ENCODE peak calls at places on chromosomes 1 and 21, in five cellular contexts. P is choroid plexus epithelial cell, Y is nephron progenitor cell, H is GM10248, U is transverse colon. G is an unnamed sample.

GRCh38 chr1:8370046-8370881 is 52.4 kb downstream of the SLC45A1 start:
- DNase-seq in H (no peak), U (no peak), Y (no peak), P (no peak), G (no peak)

GRCh38 chr1:176315519-176316220 is 108.6 kb upstream of the COP1 start:
- DNase-seq in H (peak; percentile 10), P (no peak), U (no peak), Y (no peak), G (no peak)

GRCh38 chr1:230382060-230382491 is 44.1 kb downstream of the PGBD5 start:
- DNase-seq in Y (no peak), H (no peak), P (peak; percentile 57), U (no peak), G (no peak)

GRCh38 chr1:220685879-220686278 is 4.3 kb upstream of the C1orf115 start:
- DNase-seq in H (no peak), Y (no peak), P (no peak), U (no peak), G (no peak)

GRCh38 chr1:92784051-92784638 is 763 bp downstream of the EVI5 start:
- DNase-seq in U (peak; percentile 30), P (peak; percentile 61), H (peak; percentile 38), Y (no peak), G (no peak)

GRCh38 chr21:42003051-42003461 is 7.1 kb downstream of the ZBTB21 start:
- DNase-seq in U (no peak), Y (no peak), P (no peak), H (no peak), G (no peak)

GRCh38 chr1:209705033-209705589 is 465 bp downstream of the HSD11B1 start:
- DNase-seq in Y (no peak), P (no peak), U (no peak), H (no peak), G (no peak)

GRCh38 chr1:159008744-159009188 is 941 bp upstream of the IFI16 start:
- DNase-seq in P (peak; percentile 60), H (peak; percentile 29), U (peak; percentile 49), Y (no peak), G (no peak)

GRCh38 chr1:204377800-204378608 is 18.3 kb upstream of the PLEKHA6 start:
- DNase-seq in H (peak; percentile 69), U (peak; percentile 80), Y (peak; percentile 65), P (no peak), G (peak; percentile 64)

GRCh38 chr1:202578565-202578964 is 131.7 kb downstream of the SYT2 start:
- DNase-seq in U (no peak), Y (no peak), H (no peak), P (peak; percentile 44), G (no peak)

GRCh38 chr1:161382214-161383019 is 14.7 kb upstream of the CFAP126 start:
- DNase-seq in U (no peak), P (peak; percentile 88), Y (no peak), H (peak; percentile 49), G (no peak)

GRCh38 chr1:210366767-210367166 is 38.1 kb downstream of the HHAT start:
- DNase-seq in H (no peak), U (no peak), P (no peak), Y (no peak), G (no peak)

GRCh38 chr1:33363470-33363861 is 42.6 kb upstream of the A3GALT2 start:
- DNase-seq in P (no peak), Y (no peak), U (no peak), H (no peak), G (no peak)

GRCh38 chr1:244988521-244988920 is 124.2 kb upstream of the HNRNPU start:
- DNase-seq in H (no peak), P (peak; percentile 42), U (no peak), Y (no peak), G (no peak)

GRCh38 chr1:64653466-64653865 is 91.4 kb upstream of the RAVER2 start:
- DNase-seq in Y (no peak), P (no peak), U (no peak), H (no peak), G (no peak)

GRCh38 chr1:229109320-229109761 is 161.6 kb upstream of the RAB4A start:
- DNase-seq in U (no peak), Y (no peak), H (no peak), P (no peak), G (no peak)

GRCh38 chr1:226717256-226717909 is 21.7 kb downstream of the ITPKB start:
- DNase-seq in P (no peak), Y (no peak), U (no peak), H (no peak), G (no peak)

GRCh38 chr1:183218039-183218618 is 32.1 kb downstream of the LAMC2 start:
- DNase-seq in H (no peak), Y (no peak), P (no peak), U (no peak), G (no peak)

GRCh38 chr1:8343464-8344001 is 25.6 kb downstream of the SLC45A1 start:
- DNase-seq in U (peak; percentile 65), P (peak; percentile 97), Y (no peak), H (no peak), G (no peak)

GRCh38 chr1:58812926-58813325 is 29.1 kb upstream of the JUN start:
- DNase-seq in H (no peak), Y (no peak), P (no peak), U (no peak), G (no peak)

GRCh38 chr1:246077476-246077875 is 429.6 kb downstream of the SMYD3 start:
- DNase-seq in H (no peak), P (no peak), Y (no peak), U (no peak), G (no peak)

GRCh38 chr1:90925928-90926869 is 95.6 kb downstream of the ZNF644 start:
- DNase-seq in P (peak; percentile 93), H (no peak), U (no peak), Y (no peak), G (no peak)

GRCh38 chr21:38925923-38926322 is 120.2 kb downstream of the ETS2 start:
- DNase-seq in H (no peak), U (peak; percentile 55), Y (no peak), P (peak; percentile 88), G (no peak)

GRCh38 chr1:200738348-200738732 is 353 bp upstream of the CAMSAP2 start:
- DNase-seq in P (no peak), U (no peak), Y (no peak), H (no peak), G (no peak)

GRCh38 chr1:214422137-214422671 is 129.2 kb downstream of the PTPN14 start:
- DNase-seq in Y (no peak), P (peak; percentile 81), H (no peak), U (no peak), G (no peak)

GRCh38 chr1:210618379-210618778 is 289.7 kb downstream of the HHAT start:
- DNase-seq in U (no peak), P (no peak), Y (no peak), H (no peak), G (no peak)

GRCh38 chr1:63882048-63882704 is 108.4 kb downstream of the ROR1 start:
- DNase-seq in Y (no peak), U (no peak), P (no peak), H (no peak), G (no peak)

GRCh38 chr1:192879416-192879815 is 70.6 kb downstream of the RGS2 start:
- DNase-seq in H (no peak), U (no peak), Y (no peak), P (peak; percentile 32), G (no peak)

GRCh38 chr1:39898648-39899603 is 2.8 kb downstream of the MYCL start:
- DNase-seq in H (no peak), Y (peak; percentile 77), U (peak; percentile 44), P (peak; percentile 79), G (peak; percentile 64)

GRCh38 chr1:198909973-198910372 is 271.1 kb downstream of the PTPRC start:
- DNase-seq in U (no peak), Y (no peak), P (peak; percentile 65), H (no peak), G (no peak)

GRCh38 chr1:12052997-12053686 is 10.0 kb upstream of the TNFRSF8 start:
- DNase-seq in H (no peak), Y (no peak), U (no peak), P (no peak), G (no peak)
- TF ChIP-seq CTCF in H (peak; percentile 7), Y (no peak), U (no peak), P (no peak), G (no peak)

DNA sequence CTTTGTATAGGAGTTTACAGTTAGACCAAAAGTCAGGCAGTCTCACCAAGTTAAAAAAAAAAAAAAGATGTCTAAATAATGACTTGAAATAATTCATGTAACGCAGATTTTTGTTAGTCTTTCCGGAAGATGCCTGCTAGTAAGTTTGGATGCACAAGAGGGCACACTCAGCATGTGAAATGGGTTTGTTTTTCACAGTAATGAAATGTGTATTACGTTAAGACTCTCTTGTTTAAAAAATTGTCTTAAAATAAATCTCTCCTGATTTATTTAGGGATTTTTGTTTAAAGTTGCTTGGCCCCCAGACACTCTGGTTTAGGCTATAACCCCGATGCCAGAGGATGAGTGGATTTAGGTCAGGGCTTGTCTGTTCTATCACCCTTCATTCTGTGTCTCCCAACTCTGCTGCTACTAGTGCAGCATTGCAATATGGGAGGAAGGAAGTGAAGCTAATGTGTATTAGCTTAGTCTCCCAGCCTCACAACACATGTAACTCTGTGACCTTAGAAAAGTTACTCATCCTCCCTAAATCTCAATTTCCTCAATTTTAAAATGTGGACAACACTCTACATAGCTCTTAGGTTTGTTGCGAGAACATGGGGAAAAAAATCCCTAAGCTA is 25.7 kb downstream of the CTH start:
- DNase-seq in H (no peak), Y (no peak), U (no peak), P (peak; percentile 70), G (no peak)
- TF ChIP-seq CTCF in H (no peak), Y (no peak), U (peak; percentile 18), P (peak; percentile 68), G (no peak)

GRCh38 chr1:116877369-116877768 is 32.3 kb upstream of the PTGFRN start:
- DNase-seq in U (no peak), P (no peak), H (no peak), Y (no peak), G (no peak)

GRCh38 chr1:116881879-116882520 is 27.7 kb upstream of the PTGFRN start:
- DNase-seq in H (peak; percentile 44), Y (peak; percentile 8), U (peak; percentile 30), P (peak; percentile 88), G (no peak)

GRCh38 chr1:116879478-116880133 is 30.1 kb upstream of the PTGFRN start:
- DNase-seq in P (no peak), Y (no peak), H (no peak), U (no peak), G (no peak)

GRCh38 chr1:116880952-116881351 is 28.8 kb upstream of the PTGFRN start:
- DNase-seq in Y (no peak), U (no peak), H (no peak), P (no peak), G (no peak)

DNA sequence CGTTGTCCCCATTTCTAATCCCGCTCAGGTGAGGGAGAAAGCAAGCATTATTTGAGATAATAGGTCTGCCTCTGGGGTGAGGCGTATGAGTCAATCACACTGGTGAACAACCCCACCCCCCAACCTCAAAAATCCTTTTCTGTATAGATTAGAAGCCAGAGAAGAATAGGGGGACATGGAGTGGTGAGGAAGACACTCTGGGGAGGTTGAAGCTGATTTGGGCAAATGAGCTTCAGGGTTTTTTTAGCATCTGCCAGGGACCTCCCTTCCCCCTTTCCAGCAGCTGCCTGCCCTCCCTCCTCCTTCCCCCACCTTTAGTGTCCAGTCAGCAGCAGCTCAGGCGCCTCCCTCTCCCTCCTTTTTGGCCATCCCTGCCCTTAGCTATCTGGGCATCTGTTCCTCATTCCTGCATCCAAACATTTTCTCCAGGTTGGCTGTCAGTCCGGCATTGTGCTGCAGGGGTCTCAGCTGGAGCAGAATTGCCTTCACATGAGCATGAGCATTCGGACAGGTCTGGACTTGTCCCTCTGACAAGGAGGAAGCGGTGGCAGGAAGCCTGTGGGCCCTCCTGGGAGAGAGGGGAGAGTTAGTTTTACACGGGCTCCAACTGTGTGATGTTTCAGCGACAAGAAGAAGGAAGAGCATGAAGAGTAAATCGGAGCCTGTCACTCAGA is 30.8 kb upstream of the PTGFRN start:
- DNase-seq in Y (peak; percentile 36), U (no peak), H (peak; percentile 32), P (peak; percentile 53), G (peak; percentile 32)
- TF ChIP-seq CTCF in Y (no peak), U (no peak), H (no peak), P (no peak), G (no peak)

GRCh38 chr1:155911156-155912055 is at the start of gene RIT1:
- DNase-seq in U (peak; percentile 93), H (peak; percentile 93), P (peak; percentile 81), Y (peak; percentile 89), G (peak; percentile 61)
- TF ChIP-seq CTCF in U (peak; percentile 49), H (no peak), P (no peak), Y (no peak), G (no peak)

G was measured in mesothelial cell of epicardium.